ENCODE peak calls at places on chromosome 10, in four cellular contexts. X, K, D and L are unnamed samples.

GRCh38 chr10:68083953-68084352 is 8.9 kb upstream of the HERC4 start:
- DNase-seq in X (no peak), K (no peak), D (no peak), L (no peak)

GRCh38 chr10:98267894-98268693 is at the start of gene LOXL4:
- DNase-seq in X (no peak), K (no peak), D (no peak), L (no peak)

GRCh38 chr10:79406683-79407396 is 38.6 kb downstream of the ZCCHC24 start:
- DNase-seq in X (no peak), K (no peak), D (no peak), L (no peak)

GRCh38 chr10:110395350-110396283 is 90.9 kb upstream of the SMNDC1 start:
- DNase-seq in X (no peak), K (peak), D (peak), L (no peak)

GRCh38 chr10:10160821-10161312 is 856.8 kb upstream of the CELF2 start:
- DNase-seq in X (no peak), K (no peak), D (no peak), L (no peak)

GRCh38 chr10:79275431-79275851 is 71.8 kb upstream of the PPIF start:
- DNase-seq in X (no peak), K (no peak), D (no peak), L (no peak)

GRCh38 chr10:92901819-92902234 is 53.5 kb downstream of the EXOC6 start:
- DNase-seq in X (no peak), K (no peak), D (no peak), L (no peak)

GRCh38 chr10:6607187-6607586 is 27.1 kb upstream of the PRKCQ start:
- DNase-seq in X (no peak), K (no peak), D (no peak), L (no peak)

GRCh38 chr10:99524736-99525380 is 7.9 kb upstream of the NKX2-3 start:
- DNase-seq in X (no peak), K (no peak), D (no peak), L (no peak)

GRCh38 chr10:99525897-99526296 is 6.8 kb upstream of the NKX2-3 start:
- DNase-seq in X (no peak), K (no peak), D (no peak), L (no peak)

GRCh38 chr10:99523251-99523773 is 9.4 kb upstream of the NKX2-3 start:
- DNase-seq in X (peak), K (no peak), D (peak), L (peak)

GRCh38 chr10:99522511-99523250 is 10.1 kb upstream of the NKX2-3 start:
- DNase-seq in X (peak), K (no peak), D (peak), L (peak)

DNA sequence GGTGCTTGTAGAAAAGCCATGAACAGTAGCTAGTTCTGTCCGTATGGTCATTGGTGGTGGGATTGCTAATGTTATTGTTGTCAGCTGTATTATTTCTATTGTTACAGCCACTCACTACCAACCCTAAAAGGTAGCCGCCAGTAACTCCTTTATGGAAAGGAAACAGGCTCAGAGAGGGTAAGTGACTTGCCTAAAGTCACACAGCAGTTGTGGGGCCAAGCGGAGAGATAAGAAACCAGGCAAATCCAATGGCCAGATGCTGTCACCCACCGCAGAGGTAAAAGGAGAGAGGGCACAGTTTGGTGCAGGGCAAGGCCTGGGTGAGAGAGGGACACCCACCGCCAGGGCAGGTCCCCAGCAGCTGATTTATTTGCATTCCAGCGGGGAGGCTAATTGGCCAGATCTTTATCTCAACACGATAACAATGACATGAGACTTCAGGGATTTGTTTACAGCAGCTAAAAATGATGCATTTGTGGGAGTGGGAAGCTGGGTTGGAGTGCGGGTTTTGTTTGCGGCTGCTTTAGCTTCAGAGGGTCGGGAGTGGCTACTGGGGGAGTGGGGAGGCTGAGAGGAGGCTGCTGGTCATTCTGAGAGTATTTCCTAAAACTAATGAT is 8.6 kb upstream of the NKX2-3 start:
- DNase-seq in X (no peak), K (no peak), D (peak), L (no peak)
- H4K5ac ChIP-seq in X (no peak), K (no peak), D (no peak), L (no peak)

GRCh38 chr10:49652416-49653385 is 26.8 kb upstream of the C10orf53 start:
- DNase-seq in X (peak), K (no peak), D (no peak), L (no peak)
- H4K5ac ChIP-seq in X (no peak), K (no peak), D (no peak), L (no peak)

DNA sequence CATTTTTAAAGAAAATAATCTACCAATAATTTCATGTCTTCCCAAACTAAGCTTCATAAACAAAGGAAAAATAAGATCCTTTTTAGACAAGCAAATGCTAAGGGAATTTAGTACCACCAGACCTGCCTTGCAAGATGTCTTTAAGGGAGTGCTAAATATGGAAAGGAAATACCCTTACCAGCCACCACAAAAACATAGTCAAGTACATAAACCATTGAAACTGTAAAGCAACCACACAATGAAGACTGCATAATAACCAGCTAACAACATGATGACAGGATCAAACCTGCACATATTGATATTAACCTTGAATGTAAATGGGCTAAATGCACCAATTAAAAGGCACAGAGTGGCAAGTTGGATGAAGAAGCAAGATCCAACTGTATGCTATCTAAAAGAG is 586.5 kb upstream of the NRG3 start:
- DNase-seq in X (no peak), K (no peak), D (no peak), L (no peak)
- H4K5ac ChIP-seq in X (no peak), K (no peak), D (no peak), L (no peak)

GRCh38 chr10:31362023-31362641 is 43.1 kb downstream of the ZEB1 start:
- DNase-seq in X (no peak), K (no peak), D (no peak), L (no peak)

GRCh38 chr10:31358688-31359330 is 39.8 kb downstream of the ZEB1 start:
- DNase-seq in X (no peak), K (peak), D (no peak), L (no peak)

DNA sequence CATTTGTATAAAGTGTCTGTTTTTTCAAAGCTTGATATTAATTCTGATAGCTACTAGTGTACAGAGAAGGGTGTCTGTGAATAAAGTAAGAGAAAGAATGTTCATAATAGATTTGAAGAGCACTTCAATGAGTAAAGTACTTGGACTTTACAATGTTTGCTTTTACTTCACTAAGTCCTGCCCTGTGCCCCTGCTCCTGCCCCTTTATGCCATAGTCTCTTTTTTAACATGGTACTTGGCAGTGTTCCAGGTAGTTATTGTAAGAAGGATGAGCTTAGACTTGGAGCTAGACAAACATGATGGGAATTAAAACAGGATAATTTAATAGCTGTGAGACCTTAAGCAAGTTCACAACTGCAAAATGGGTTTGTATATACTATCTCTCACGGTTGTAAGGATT is 41.0 kb downstream of the ZEB1 start:
- DNase-seq in X (no peak), K (no peak), D (no peak), L (no peak)
- H4K5ac ChIP-seq in X (no peak), K (no peak), D (no peak), L (no peak)

GRCh38 chr10:69813632-69814031 is 11.9 kb downstream of the COL13A1 start:
- DNase-seq in X (no peak), K (no peak), D (no peak), L (no peak)

GRCh38 chr10:69816963-69817605 is 15.4 kb downstream of the COL13A1 start:
- DNase-seq in X (no peak), K (no peak), D (no peak), L (no peak)

GRCh38 chr10:69816536-69816935 is 14.8 kb downstream of the COL13A1 start:
- DNase-seq in X (no peak), K (no peak), D (no peak), L (no peak)

GRCh38 chr10:69815099-69815498 is 13.4 kb downstream of the COL13A1 start:
- DNase-seq in X (no peak), K (no peak), D (no peak), L (no peak)

GRCh38 chr10:69814251-69814650 is 12.5 kb downstream of the COL13A1 start:
- DNase-seq in X (no peak), K (no peak), D (no peak), L (no peak)
- H4K5ac ChIP-seq in X (no peak), K (no peak), D (no peak), L (no peak)

GRCh38 chr10:63224241-63224640 is 91.1 kb downstream of the NRBF2 start:
- DNase-seq in X (no peak), K (no peak), D (no peak), L (no peak)
- H4K5ac ChIP-seq in X (no peak), K (no peak), D (no peak), L (no peak)

GRCh38 chr10:58217612-58218011 is 50.1 kb downstream of the IPMK start:
- DNase-seq in X (no peak), K (peak), D (no peak), L (no peak)
- H4K5ac ChIP-seq in X (no peak), K (no peak), D (no peak), L (no peak)